ENCODE peak calls at places on chromosomes 13 and 19, in four cellular contexts. G is IMR-90, K is H9, X is mesendoderm. H is an unnamed sample.
A peak's percentile ranks its signal among the peaks of the same experiment; 100 is the strongest.

GRCh38 chr19:2751438-2751830 is 11.6 kb upstream of the SLC39A3 start:
- DNase-seq in G (no peak), K (no peak), X (no peak), H (no peak)

GRCh38 chr19:38650180-38650775 is 2.8 kb downstream of the ACTN4 start:
- DNase-seq in G (no peak), K (no peak), X (no peak), H (no peak)

GRCh38 chr13:19590423-19590822 is 29.1 kb upstream of the TPTE2 start:
- DNase-seq in G (no peak), K (no peak), X (no peak), H (no peak)

GRCh38 chr19:47284324-47284899 is 9.7 kb downstream of the INAFM1 start:
- DNase-seq in G (peak; percentile 68), K (no peak), X (peak; percentile 61), H (peak; percentile 60)

GRCh38 chr13:39599842-39600241 is 3.2 kb downstream of the LHFPL6 start:
- DNase-seq in G (peak; percentile 33), K (no peak), X (no peak), H (no peak)

GRCh38 chr13:97758317-97758716 is 195.2 kb upstream of the IPO5 start:
- DNase-seq in G (no peak), K (no peak), X (no peak), H (no peak)

GRCh38 chr13:38674208-38674607 is 12.7 kb upstream of the FREM2 start:
- DNase-seq in G (no peak), K (no peak), X (peak; percentile 64), H (no peak)

GRCh38 chr13:111202149-111202548 is 87.0 kb downstream of the ARHGEF7 start:
- DNase-seq in G (no peak), K (no peak), X (peak; percentile 66), H (no peak)

GRCh38 chr19:4278460-4278901 is 585 bp upstream of the SHD start:
- DNase-seq in G (no peak), K (no peak), X (peak; percentile 41), H (no peak)

GRCh38 chr19:4970558-4971423 is 1.9 kb downstream of the KDM4B start:
- DNase-seq in G (no peak), K (no peak), X (peak; percentile 33), H (no peak)

GRCh38 chr13:94267581-94267980 is 211.9 kb downstream of the DCT start:
- DNase-seq in G (no peak), K (no peak), X (no peak), H (no peak)

GRCh38 chr13:49450105-49450819 is 6.2 kb downstream of the SETDB2 start:
- DNase-seq in G (no peak), K (no peak), X (no peak), H (no peak)

GRCh38 chr13:67844544-67844943 is 614.4 kb upstream of the PCDH9 start:
- DNase-seq in G (no peak), K (no peak), X (no peak), H (no peak)

GRCh38 chr13:32737111-32737571 is 150.9 kb downstream of the PDS5B start:
- DNase-seq in G (no peak), K (no peak), X (no peak), H (no peak)

GRCh38 chr19:51226068-51226467 is 1.2 kb downstream of the CD33 start:
- DNase-seq in G (no peak), K (no peak), X (no peak), H (no peak)

GRCh38 chr19:2455481-2456300 is 1.1 kb downstream of the LMNB2 start:
- DNase-seq in G (no peak), K (no peak), X (no peak), H (no peak)

GRCh38 chr19:38376576-38376975 is 2.2 kb downstream of the PSMD8 start:
- DNase-seq in G (no peak), K (no peak), X (no peak), H (no peak)

GRCh38 chr19:42596391-42597071 is 1.8 kb upstream of the CEACAM8 start:
- DNase-seq in G (no peak), K (peak; percentile 59), X (peak; percentile 25), H (peak; percentile 82)

DNA sequence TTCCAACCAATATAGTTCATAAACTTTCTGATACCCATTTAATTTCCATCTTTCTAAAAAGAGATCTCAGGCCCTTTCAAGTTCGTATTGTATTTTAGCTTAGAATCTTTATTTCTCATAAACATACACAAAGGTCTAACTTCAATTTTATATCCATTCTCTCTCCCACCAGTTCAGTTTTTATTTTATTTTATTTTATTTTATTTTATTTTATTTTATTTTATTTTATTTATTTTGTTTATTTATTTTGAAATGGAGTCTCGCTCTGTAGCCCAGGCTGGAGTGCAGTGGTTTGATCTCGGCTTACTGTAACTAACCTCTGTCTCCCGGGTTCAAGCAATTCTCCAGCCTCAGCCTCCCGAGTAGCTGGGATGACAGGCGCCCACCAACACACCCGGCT is 552.8 kb downstream of the SLITRK5 start:
- DNase-seq in G (no peak), K (no peak), X (no peak), H (no peak)
- H3K56ac ChIP-seq in G (no peak overlapping the region), K (no peak overlapping the region), X (no peak overlapping the region), H (no peak overlapping the region)

DNA sequence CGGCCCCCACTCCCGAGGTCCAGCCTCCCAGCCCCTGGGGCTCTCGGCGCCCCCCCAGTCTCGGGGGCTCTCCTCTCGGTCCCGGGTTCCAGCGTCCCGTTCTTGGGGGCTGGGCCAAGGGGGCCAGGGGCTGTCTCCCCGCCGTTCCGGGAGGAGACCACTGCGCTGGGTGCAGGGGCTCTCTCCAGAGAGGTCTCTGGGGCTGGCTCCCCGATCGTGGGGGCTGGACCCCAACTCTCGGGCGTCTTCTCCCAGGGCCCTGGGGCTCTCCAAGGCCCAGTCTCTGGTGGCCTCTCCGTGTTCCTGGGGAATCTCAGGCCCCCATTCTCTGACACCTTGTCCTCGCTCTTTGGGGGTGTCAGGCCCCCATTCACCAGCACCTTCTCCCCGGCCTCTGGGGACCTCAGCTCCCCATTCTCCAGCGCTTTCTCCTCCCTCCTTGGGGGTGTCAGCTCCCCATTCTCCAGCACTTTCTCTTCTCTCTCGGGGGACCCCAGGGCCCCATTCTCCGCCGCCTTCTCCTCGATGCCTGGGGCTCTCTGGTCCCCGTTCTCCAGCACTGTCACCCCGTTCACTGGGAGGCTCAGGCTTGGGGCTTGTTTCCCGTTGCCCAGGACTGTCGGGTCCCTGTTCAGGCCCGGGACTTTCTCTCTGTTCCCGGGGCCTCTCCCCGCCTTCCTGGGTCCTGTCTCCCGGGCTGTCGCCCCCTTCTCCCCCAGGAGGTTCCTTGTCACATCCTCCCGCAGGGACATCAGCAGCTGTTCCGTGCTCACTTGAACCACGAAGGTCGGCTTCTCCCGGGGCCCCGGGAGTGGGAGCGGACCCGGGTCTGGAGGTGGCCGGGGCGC is 13.7 kb downstream of the LMTK3 start:
- DNase-seq in G (no peak), K (no peak), X (no peak), H (no peak)
- H3K4me1 ChIP-seq in G (peaks cover 3% of the 10 kb centered on the region), K (no peaks in the 10 kb centered on the region), X (peaks cover 3% of the 10 kb centered on the region), H (no peaks in the 10 kb centered on the region)

GRCh38 chr19:55114566-55115145 is 2.8 kb downstream of the PPP1R12C start:
- DNase-seq in G (no peak), K (no peak), X (no peak), H (no peak)
- H2BK5ac ChIP-seq in G (no peak overlapping the region), K (no peak overlapping the region), X (no peak overlapping the region), H (no peak overlapping the region)

GRCh38 chr19:30719189-30719990 is 347.2 kb downstream of the ZNF536 start:
- DNase-seq in G (no peak), K (peak; percentile 41), X (peak; percentile 53), H (no peak)
- H3K56ac ChIP-seq in G (no peak overlapping the region), K (no peak overlapping the region), X (peak overlapping the region; percentile 93), H (no peak overlapping the region)

GRCh38 chr13:75801388-75801787 is 165.3 kb downstream of the LMO7 start:
- DNase-seq in G (no peak), K (no peak), X (no peak), H (no peak)
- H3K4me1 ChIP-seq in G (peaks cover 12% of the 10 kb centered on the region), K (peaks cover 13% of the 10 kb centered on the region), X (peaks cover 2% of the 10 kb centered on the region), H (peaks cover 11% of the 10 kb centered on the region)

GRCh38 chr19:34994643-34995471 is 5.3 kb upstream of the GRAMD1A start:
- DNase-seq in G (no peak), K (no peak), X (no peak), H (no peak)
- H2BK5ac ChIP-seq in G (no peak overlapping the region), K (no peak overlapping the region), X (no peak overlapping the region), H (no peak overlapping the region)

GRCh38 chr19:29260477-29261317 is 47.7 kb upstream of the UQCRFS1 start:
- DNase-seq in G (peak; percentile 4), K (peak; percentile 69), X (peak; percentile 69), H (peak; percentile 74)

GRCh38 chr19:29259153-29259552 is 46.2 kb upstream of the UQCRFS1 start:
- DNase-seq in G (no peak), K (peak; percentile 39), X (peak; percentile 55), H (no peak)

GRCh38 chr19:29256516-29256915 is 43.6 kb upstream of the UQCRFS1 start:
- DNase-seq in G (no peak), K (no peak), X (no peak), H (no peak)

GRCh38 chr19:29262085-29262484 is 49.1 kb upstream of the UQCRFS1 start:
- DNase-seq in G (no peak), K (no peak), X (no peak), H (no peak)

GRCh38 chr19:29259867-29260281 is 46.9 kb upstream of the UQCRFS1 start:
- DNase-seq in G (no peak), K (no peak), X (no peak), H (no peak)
- H3K56ac ChIP-seq in G (no peak overlapping the region), K (no peak overlapping the region), X (no peak overlapping the region), H (no peak overlapping the region)

DNA sequence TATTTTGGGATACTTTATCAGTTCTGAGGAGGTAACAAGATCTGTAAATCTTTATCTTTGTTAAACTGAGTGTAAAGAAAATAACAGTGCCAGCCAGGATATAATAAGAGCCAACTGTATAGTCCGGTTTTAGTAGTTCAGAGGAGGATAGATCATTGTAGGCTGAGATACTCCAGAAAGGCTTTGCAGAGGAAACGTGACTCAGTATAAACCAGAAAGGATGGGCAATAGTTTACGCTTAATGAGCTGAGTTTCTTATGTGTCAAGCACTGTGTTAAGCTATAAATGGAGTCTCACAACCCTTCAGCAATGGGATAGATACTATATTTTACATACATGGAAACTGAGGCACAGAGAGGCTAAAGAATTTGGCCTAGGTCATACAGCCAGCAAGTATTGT is 3.8 kb downstream of the RFXAP start:
- DNase-seq in G (peak; percentile 15), K (no peak), X (no peak), H (no peak)
- H3K4me1 ChIP-seq in G (no peaks in the 10 kb centered on the region), K (no peaks in the 10 kb centered on the region), X (peaks cover 9% of the 10 kb centered on the region), H (peaks cover 7% of the 10 kb centered on the region)